ENCODE peak calls at places on chromosomes 1 and 21, in eight cellular contexts. X is A549, K is transverse colon, J is neural progenitor cell, H is hepatocyte, Z is mucosa of descending colon, Q is Panc1, W is left ventricle myocardium inferior. Y is an unnamed sample.

GRCh38 chr1:230140221-230141001 is 73.4 kb downstream of the GALNT2 start:
- DNase-seq in X (no peak), K (peak; percentile 67), J (no peak), H (no peak), Z (peak; percentile 54), Q (no peak), W (no peak), Y (no peak)

GRCh38 chr1:40594187-40594531 is 62.7 kb downstream of the ZNF684 start:
- DNase-seq in X (no peak), K (no peak), J (no peak), H (no peak), Z (no peak), Q (no peak), W (no peak), Y (no peak)

GRCh38 chr1:112761714-112762480 is 46.8 kb upstream of the PPM1J start:
- DNase-seq in X (no peak), K (no peak), J (no peak), H (no peak), Z (no peak), Q (no peak), W (no peak), Y (no peak)

GRCh38 chr1:225652726-225653462 is at the start of gene ENAH:
- DNase-seq in X (peak; percentile 88), K (peak; percentile 78), J (peak; percentile 94), H (peak; percentile 95), Z (peak; percentile 71), Q (no peak), W (peak; percentile 89), Y (peak; percentile 90)

GRCh38 chr1:7222616-7223015 is 437.4 kb downstream of the CAMTA1 start:
- DNase-seq in X (no peak), K (no peak), J (no peak), H (no peak), Z (no peak), Q (no peak), W (no peak), Y (no peak)

GRCh38 chr1:86499987-86500593 is 31.4 kb downstream of the CLCA1 start:
- DNase-seq in X (peak; percentile 15), K (no peak), J (peak; percentile 81), H (peak; percentile 70), Z (no peak), Q (no peak), W (no peak), Y (no peak)

GRCh38 chr1:6991271-6991670 is 206.0 kb downstream of the CAMTA1 start:
- DNase-seq in X (peak; percentile 13), K (no peak), J (no peak), H (no peak), Z (no peak), Q (peak; percentile 12), W (no peak), Y (no peak)

GRCh38 chr1:44603718-44604117 is 70.6 kb downstream of the TMEM53 start:
- DNase-seq in X (no peak), K (peak; percentile 21), J (no peak), H (no peak), Z (peak; percentile 31), Q (no peak), W (no peak), Y (no peak)

GRCh38 chr1:192008281-192008825 is 149.9 kb upstream of the RGS18 start:
- DNase-seq in X (no peak), K (no peak), J (no peak), H (no peak), Z (no peak), Q (no peak), W (no peak), Y (no peak)

GRCh38 chr1:154998818-154999650 is 3.6 kb upstream of the ZBTB7B start:
- DNase-seq in X (peak; percentile 79), K (peak; percentile 78), J (peak; percentile 84), H (peak; percentile 78), Z (peak; percentile 75), Q (no peak), W (peak; percentile 72), Y (peak; percentile 86)

GRCh38 chr1:150613061-150613920 is 16.1 kb downstream of the ENSA start:
- DNase-seq in X (peak; percentile 90), K (peak; percentile 69), J (no peak), H (peak; percentile 54), Z (peak; percentile 79), Q (peak; percentile 88), W (no peak), Y (no peak)

GRCh38 chr21:38671716-38672115 is 134.0 kb upstream of the ETS2 start:
- DNase-seq in X (no peak), K (no peak), J (no peak), H (no peak), Z (no peak), Q (no peak), W (no peak), Y (no peak)

GRCh38 chr21:39386194-39386593 is 37.3 kb upstream of the HMGN1 start:
- DNase-seq in X (no peak), K (no peak), J (no peak), H (no peak), Z (no peak), Q (no peak), W (no peak), Y (peak; percentile 73)

GRCh38 chr1:36705629-36706028 is 222.9 kb upstream of the CSF3R start:
- DNase-seq in X (peak; percentile 20), K (no peak), J (no peak), H (no peak), Z (no peak), Q (no peak), W (no peak), Y (no peak)

GRCh38 chr1:36787312-36787711 is 247.0 kb downstream of the GRIK3 start:
- DNase-seq in X (no peak), K (no peak), J (no peak), H (no peak), Z (no peak), Q (no peak), W (no peak), Y (no peak)

GRCh38 chr1:110155878-110156522 is 5.7 kb downstream of the SLC6A17 start:
- DNase-seq in X (no peak), K (peak; percentile 48), J (peak; percentile 85), H (peak; percentile 87), Z (peak; percentile 77), Q (no peak), W (peak; percentile 61), Y (peak; percentile 79)

GRCh38 chr1:186220101-186220500 is 155.0 kb downstream of the TPR start:
- DNase-seq in X (no peak), K (no peak), J (no peak), H (no peak), Z (no peak), Q (no peak), W (no peak), Y (no peak)

GRCh38 chr1:229092377-229093257 is 178.3 kb upstream of the RAB4A start:
- DNase-seq in X (no peak), K (no peak), J (no peak), H (no peak), Z (no peak), Q (no peak), W (no peak), Y (no peak)

GRCh38 chr21:18244721-18245486 is at the start of gene CHODL:
- DNase-seq in X (no peak), K (no peak), J (peak; percentile 49), H (peak; percentile 27), Z (no peak), Q (no peak), W (peak; percentile 14), Y (peak; percentile 63)

GRCh38 chr1:192700834-192701271 is 64.9 kb downstream of the RGS13 start:
- DNase-seq in X (peak; percentile 45), K (no peak), J (no peak), H (peak; percentile 32), Z (no peak), Q (no peak), W (no peak), Y (no peak)

GRCh38 chr1:29736582-29737188 is 500.4 kb downstream of the PTPRU start:
- DNase-seq in X (peak; percentile 24), K (no peak), J (peak; percentile 93), H (peak; percentile 85), Z (peak; percentile 79), Q (no peak), W (no peak), Y (no peak)

DNA sequence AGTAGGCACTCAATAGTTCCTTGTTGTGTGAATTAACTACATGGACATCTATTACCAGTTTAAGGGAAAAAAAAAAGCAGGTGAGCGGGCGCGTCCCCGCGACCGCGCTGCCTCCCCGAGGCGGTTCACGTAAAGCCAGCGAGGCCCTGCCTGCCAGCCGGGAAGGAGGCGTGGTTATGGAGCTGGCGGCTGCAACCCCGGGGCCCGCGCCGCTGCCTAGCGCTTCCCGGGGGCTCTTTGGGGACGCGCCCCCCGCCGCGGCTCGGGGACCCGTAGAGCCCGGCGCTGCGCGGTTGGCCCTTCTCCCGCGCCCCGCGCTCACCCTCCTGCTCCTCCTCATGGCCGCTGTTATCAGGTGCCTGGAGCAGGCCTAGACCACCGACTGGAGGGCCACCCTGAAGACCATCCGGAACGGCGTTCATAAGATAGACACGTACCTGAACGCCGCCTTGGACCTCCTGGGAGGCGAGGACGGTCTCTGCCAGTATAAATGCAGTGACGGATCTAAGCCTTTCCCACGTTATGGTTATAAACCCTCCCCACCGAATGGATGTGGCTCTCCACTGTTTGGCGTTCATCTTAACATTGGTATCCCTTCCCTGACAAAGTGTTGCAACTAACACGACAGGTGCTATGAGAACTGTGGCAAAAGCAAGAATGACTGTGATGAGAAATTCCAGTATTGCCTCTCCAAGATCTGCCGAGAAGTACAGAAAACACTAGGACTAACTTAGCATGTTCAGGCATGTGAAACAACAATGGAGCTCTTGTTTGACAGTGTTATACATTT is 2.6 kb upstream of the CC2D1B start:
- DNase-seq in X (peak; percentile 35), K (peak; percentile 71), J (peak; percentile 88), H (peak; percentile 87), Z (peak; percentile 73), Q (no peak), W (peak; percentile 31), Y (peak; percentile 85)
- TF ChIP-seq CTCF in X (peak; percentile 7), K (no peak), J (peak; percentile 34), H (peak; percentile 22), Z (no peak), Q (no peak), W (peak; percentile 25), Y (no peak)

GRCh38 chr1:39196244-39197215 is 8.0 kb upstream of the MACF1 start:
- DNase-seq in X (no peak), K (peak; percentile 26), J (no peak), H (no peak), Z (no peak), Q (no peak), W (no peak), Y (no peak)
- H3K4me1 ChIP-seq in X (peaks cover 63% of the 10 kb centered on the region), K (peaks cover 60% of the 10 kb centered on the region), J (peaks cover 9% of the 10 kb centered on the region), H (peaks cover 6% of the 10 kb centered on the region), Z (peaks cover 11% of the 10 kb centered on the region), Q (peaks cover 56% of the 10 kb centered on the region), W (peaks cover 55% of the 10 kb centered on the region), Y (peaks cover 58% of the 10 kb centered on the region)

DNA sequence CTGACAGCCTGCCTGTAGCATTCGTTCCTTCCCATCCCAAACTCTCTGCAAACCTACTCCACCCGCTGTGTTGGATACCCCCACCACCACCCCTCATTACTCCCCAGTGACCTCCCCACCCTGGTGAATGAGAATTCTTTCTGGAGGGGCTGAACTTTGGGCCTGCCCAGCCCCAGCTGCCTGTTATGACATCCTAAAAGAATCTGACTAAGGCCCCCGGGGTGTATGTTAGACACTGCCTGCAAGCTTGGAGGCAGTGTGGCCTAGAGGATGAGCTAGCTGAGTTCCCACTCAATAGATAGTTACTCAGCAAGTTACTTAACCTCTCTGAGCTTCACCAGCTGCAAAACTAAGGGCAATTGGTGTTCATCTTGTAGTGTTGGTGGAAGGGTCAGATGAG is 110.2 kb upstream of the FGGY start:
- DNase-seq in X (no peak), K (no peak), J (no peak), H (peak; percentile 22), Z (no peak), Q (no peak), W (no peak), Y (no peak)
- TF ChIP-seq CTCF in X (no peak), K (no peak), J (no peak), H (peak; percentile 11), Z (no peak), Q (no peak), W (no peak), Y (no peak)

GRCh38 chr1:1062364-1063163 is 11.5 kb downstream of the RNF223 start:
- DNase-seq in X (no peak), K (no peak), J (peak; percentile 40), H (peak; percentile 46), Z (no peak), Q (no peak), W (no peak), Y (no peak)
- H3K4me1 ChIP-seq in X (peaks cover 46% of the 10 kb centered on the region), K (peaks cover 42% of the 10 kb centered on the region), J (peaks cover 17% of the 10 kb centered on the region), H (peaks cover 24% of the 10 kb centered on the region), Z (peaks cover 28% of the 10 kb centered on the region), Q (peaks cover 20% of the 10 kb centered on the region), W (peaks cover 34% of the 10 kb centered on the region), Y (peaks cover 23% of the 10 kb centered on the region)

Y was measured in upper lobe of right lung.